ENCODE peak calls at places on chromosomes 5 and 9, in six cellular contexts. F is activated CD8-positive, alpha-beta T cell treated with anti-CD3 and anti-CD28 coated beads for 36 hours; Z is HepG2; E is psoas muscle; S is tibial artery; U is fibroblast of pulmonary artery. Q is an unnamed sample.
A peak's percentile ranks its signal among the peaks of the same experiment; 100 is the strongest.

GRCh38 chr5:463952-464351 is 21.0 kb downstream of the EXOC3 start:
- DNase-seq in Z (no peak), E (no peak), U (no peak), S (peak; percentile 4), F (peak; percentile 81), Q (no peak)

GRCh38 chr5:150846651-150847333 is 471 bp downstream of the IRGM start:
- DNase-seq in F (peak; percentile 85), S (no peak), E (no peak), U (peak; percentile 94), Z (peak; percentile 78), Q (peak; percentile 96)

GRCh38 chr5:141969783-141970741 is 1.2 kb downstream of the RNF14 start:
- DNase-seq in Z (no peak), S (no peak), F (peak; percentile 29), U (no peak), E (no peak), Q (peak; percentile 23)

GRCh38 chr9:70406446-70406862 is 8.0 kb downstream of the KLF9 start:
- DNase-seq in Z (no peak), S (no peak), U (peak; percentile 71), E (no peak), F (peak; percentile 76), Q (peak; percentile 67)

GRCh38 chr9:108473209-108474112 is 382.3 kb downstream of the ACTL7B start:
- DNase-seq in Z (no peak), U (peak; percentile 90), S (peak; percentile 45), F (no peak), E (peak; percentile 44), Q (peak; percentile 94)

GRCh38 chr5:78008356-78008967 is 232.3 kb upstream of the TBCA start:
- DNase-seq in F (peak; percentile 14), S (no peak), E (no peak), Z (peak; percentile 31), U (peak; percentile 68), Q (peak; percentile 71)

GRCh38 chr5:6837519-6838110 is 124.4 kb downstream of the TENT4A start:
- DNase-seq in Z (no peak), E (no peak), U (no peak), F (peak; percentile 66), S (no peak), Q (no peak)

GRCh38 chr5:74403771-74404170 is 236.8 kb downstream of the ENC1 start:
- DNase-seq in Z (no peak), F (no peak), U (no peak), S (no peak), E (no peak), Q (no peak)

GRCh38 chr5:158463971-158464370 is 605.0 kb upstream of the CLINT1 start:
- DNase-seq in Z (peak; percentile 39), S (peak; percentile 78), U (peak; percentile 66), F (peak; percentile 69), E (peak; percentile 55), Q (peak; percentile 59)

GRCh38 chr9:94056442-94056974 is 27.8 kb upstream of the PTPDC1 start:
- DNase-seq in E (no peak), U (peak; percentile 89), F (no peak), Z (no peak), S (no peak), Q (peak; percentile 86)

GRCh38 chr5:51033215-51033614 is 350.0 kb upstream of the ISL1 start:
- DNase-seq in Z (no peak), S (no peak), E (no peak), F (no peak), U (no peak), Q (no peak)

GRCh38 chr5:176365663-176366574 is 632 bp downstream of the ARL10 start:
- DNase-seq in Z (no peak), E (peak; percentile 54), S (peak; percentile 35), U (peak; percentile 27), F (peak; percentile 42), Q (peak; percentile 50)

GRCh38 chr9:21172156-21172555 is 5.7 kb upstream of the IFNA21 start:
- DNase-seq in Z (no peak), E (no peak), S (no peak), U (no peak), F (no peak), Q (no peak)

GRCh38 chr5:79552984-79553383 is 39.0 kb upstream of the HOMER1 start:
- DNase-seq in E (no peak), U (peak; percentile 53), F (no peak), Z (no peak), S (no peak), Q (peak; percentile 59)

GRCh38 chr5:127697894-127698600 is 5.1 kb upstream of the CCDC192 start:
- DNase-seq in S (no peak), F (no peak), Z (no peak), E (no peak), U (peak; percentile 19), Q (peak; percentile 55)

GRCh38 chr9:133035669-133036068 is 4.9 kb downstream of the GTF3C5 start:
- DNase-seq in Z (no peak), S (no peak), U (no peak), E (no peak), F (no peak), Q (no peak)

GRCh38 chr5:96885518-96886338 is 9.4 kb downstream of the ERAP2 start:
- DNase-seq in S (no peak), F (peak; percentile 51), Z (no peak), U (no peak), E (no peak), Q (peak; percentile 14)

GRCh38 chr5:17069995-17070405 is 133.9 kb upstream of the MYO10 start:
- DNase-seq in F (no peak), E (no peak), U (peak; percentile 39), S (no peak), Z (no peak), Q (no peak)

GRCh38 chr9:85425153-85425611 is 316.6 kb downstream of the AGTPBP1 start:
- DNase-seq in E (peak; percentile 37), U (peak; percentile 58), Z (peak; percentile 27), F (peak; percentile 77), S (peak; percentile 31), Q (peak; percentile 45)

GRCh38 chr5:65034029-65034781 is 265.5 kb downstream of the CWC27 start:
- DNase-seq in U (peak; percentile 48), E (peak; percentile 18), Z (peak; percentile 22), F (no peak), S (peak; percentile 38), Q (peak; percentile 49)

GRCh38 chr5:65035212-65036206 is 266.8 kb downstream of the CWC27 start:
- DNase-seq in U (peak; percentile 96), Z (peak; percentile 68), E (peak; percentile 90), F (peak; percentile 88), S (peak; percentile 85), Q (peak; percentile 94)

GRCh38 chr5:65034782-65035181 is 266.1 kb downstream of the CWC27 start:
- DNase-seq in S (no peak), E (no peak), U (no peak), Z (no peak), F (no peak), Q (no peak)

GRCh38 chr5:65041296-65042158 is 272.8 kb downstream of the CWC27 start:
- DNase-seq in Z (no peak), U (peak; percentile 45), F (no peak), S (no peak), E (no peak), Q (peak; percentile 87)

DNA sequence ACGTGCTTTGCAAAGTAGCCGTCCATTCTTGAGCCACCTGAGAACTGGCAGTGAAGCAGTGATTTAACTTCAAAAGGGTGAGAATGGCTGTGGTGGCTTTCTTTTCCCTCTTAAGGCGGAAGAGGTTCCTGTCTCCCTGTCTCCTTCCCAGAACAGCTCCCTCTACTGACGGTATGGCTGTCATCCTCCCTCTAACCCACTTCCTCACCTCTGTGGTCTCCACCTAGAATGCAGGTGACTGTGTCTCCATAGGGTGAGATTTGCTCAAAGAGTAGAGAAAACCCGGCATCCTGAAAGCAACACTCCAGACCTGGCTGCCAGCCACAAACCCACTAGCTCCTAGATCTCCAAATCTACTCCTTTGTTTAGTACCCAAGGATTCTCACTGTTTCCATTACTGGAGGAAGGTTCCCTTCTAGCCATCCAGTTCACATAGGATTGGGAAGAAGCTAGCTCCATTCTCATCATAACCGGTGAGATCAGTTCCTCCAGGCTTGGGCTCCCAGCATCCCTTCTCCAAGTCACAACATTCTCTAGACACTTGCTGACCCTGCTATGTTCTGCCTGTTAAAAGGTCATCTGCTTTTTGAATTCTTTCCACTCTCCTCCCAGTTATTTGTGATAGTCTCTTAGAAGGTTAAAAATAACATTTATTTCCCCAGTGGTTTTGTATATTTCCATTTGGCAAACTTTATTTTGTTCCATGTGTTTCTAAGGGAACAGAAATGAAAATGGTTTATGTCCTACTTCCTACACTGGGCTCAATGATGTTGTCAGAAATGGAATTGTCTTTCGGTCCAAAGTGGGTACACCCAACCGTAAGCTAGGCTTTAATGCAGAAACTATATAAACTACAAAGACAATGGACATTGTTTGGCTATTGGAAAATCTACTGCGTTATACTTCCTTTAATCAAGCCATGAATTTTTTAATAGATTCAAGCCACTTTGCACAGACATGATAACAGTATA is 269.4 kb downstream of the CWC27 start:
- DNase-seq in Z (peak; percentile 39), U (no peak), F (no peak), S (no peak), E (no peak), Q (peak; percentile 44)
- TF ChIP-seq CTCF in Z (peak; percentile 62), U (peak; percentile 23), F (peak; percentile 16), S (no peak), E (peak; percentile 8), Q (peak; percentile 29)

DNA sequence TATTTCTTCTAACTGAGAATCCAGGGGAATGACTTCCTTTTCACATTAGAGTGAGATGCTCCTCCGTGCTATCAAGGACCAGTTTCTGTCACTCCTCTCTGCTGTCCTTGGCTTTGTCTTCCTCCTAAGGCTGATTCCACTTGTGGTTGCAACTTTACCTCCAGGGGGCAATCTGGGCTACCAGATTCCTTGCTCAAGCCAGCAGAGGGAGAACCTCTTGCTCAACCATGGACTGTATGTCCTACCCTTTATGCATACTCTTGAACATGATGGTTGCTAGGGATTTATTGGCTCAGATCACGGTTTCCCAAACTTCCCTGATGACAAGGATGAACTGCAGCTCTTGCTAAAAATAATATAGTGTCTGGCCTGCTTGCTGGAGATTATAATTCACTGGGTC is 24.0 kb downstream of the NNT start:
- DNase-seq in F (peak; percentile 6), S (peak; percentile 28), E (peak; percentile 38), Z (peak; percentile 70), U (peak; percentile 78), Q (peak; percentile 70)
- TF ChIP-seq CTCF in F (no peak), S (peak; percentile 50), E (peak; percentile 35), Z (peak; percentile 65), U (peak; percentile 84), Q (peak; percentile 88)

GRCh38 chr5:143448518-143448917 is 45.0 kb upstream of the NR3C1 start:
- DNase-seq in F (peak; percentile 44), S (no peak), Z (no peak), E (no peak), U (no peak), Q (no peak)
- TF ChIP-seq CTCF in F (no peak), S (no peak), Z (peak; percentile 11), E (no peak), U (no peak), Q (no peak)

GRCh38 chr9:76845254-76845653 is 60.7 kb downstream of the PRUNE2 start:
- DNase-seq in U (no peak), S (no peak), Z (no peak), E (no peak), F (no peak), Q (no peak)

GRCh38 chr9:76852026-76852425 is 53.9 kb downstream of the PRUNE2 start:
- DNase-seq in F (no peak), Z (no peak), S (no peak), U (no peak), E (no peak), Q (no peak)

GRCh38 chr9:76846307-76846706 is 59.6 kb downstream of the PRUNE2 start:
- DNase-seq in F (no peak), Z (no peak), E (no peak), S (no peak), U (no peak), Q (no peak)
- TF ChIP-seq CTCF in F (no peak), Z (no peak), E (no peak), S (no peak), U (no peak), Q (no peak)

Q was measured in cardiac fibroblast.